ENCODE peak calls at places on chromosomes 4 and X, in eight cellular contexts. D is fibroblast of villous mesenchyme, W is esophagus squamous epithelium, P is heart left ventricle, G is fibroblast of lung, Z is astrocyte of the spinal cord, X is lower lobe of right lung, J is thyroid gland. T is an unnamed sample.

GRCh38 chr4:106624674-106625073 is 256.1 kb upstream of the GIMD1 start:
- DNase-seq in D (no peak), W (no peak), P (no peak), G (peak; percentile 8), Z (no peak), X (no peak), J (no peak), T (no peak)

GRCh38 chr4:7193040-7193958 is 961 bp downstream of the SORCS2 start:
- DNase-seq in D (no peak), W (no peak), P (no peak), G (no peak), Z (no peak), X (peak; percentile 53), J (peak; percentile 55), T (no peak)

GRCh38 chr4:1407657-1408333 is 1.6 kb upstream of the NKX1-1 start:
- DNase-seq in D (no peak), W (no peak), P (no peak), G (no peak), Z (no peak), X (peak; percentile 25), J (no peak), T (no peak)

GRCh38 chr4:139763668-139764067 is 98.0 kb downstream of the MGST2 start:
- DNase-seq in D (peak; percentile 24), W (no peak), P (peak; percentile 35), G (no peak), Z (no peak), X (no peak), J (peak; percentile 70), T (no peak)

GRCh38 chrX:9704876-9705465 is 60.7 kb downstream of the GPR143 start:
- DNase-seq in D (no peak), W (no peak), P (no peak), G (no peak), Z (no peak), X (no peak), J (no peak), T (no peak)

GRCh38 chr4:12123709-12124108 is 695.0 kb upstream of the HS3ST1 start:
- DNase-seq in D (no peak), W (no peak), P (no peak), G (no peak), Z (no peak), X (no peak), J (no peak), T (no peak)

GRCh38 chr4:187544461-187545053 is 451.0 kb upstream of the ZFP42 start:
- DNase-seq in D (no peak), W (no peak), P (no peak), G (no peak), Z (no peak), X (no peak), J (no peak), T (no peak)

GRCh38 chr4:48746608-48747374 is 33.3 kb downstream of the FRYL start:
- DNase-seq in D (no peak), W (no peak), P (no peak), G (no peak), Z (no peak), X (no peak), J (no peak), T (no peak)

GRCh38 chr4:102663073-102663472 is 97.7 kb downstream of the MANBA start:
- DNase-seq in D (peak; percentile 94), W (no peak), P (no peak), G (peak; percentile 86), Z (peak; percentile 70), X (no peak), J (no peak), T (no peak)

GRCh38 chr4:818106-818921 is 7.6 kb downstream of the CPLX1 start:
- DNase-seq in D (no peak), W (no peak), P (peak; percentile 8), G (no peak), Z (no peak), X (no peak), J (no peak), T (no peak)

GRCh38 chr4:129623233-129623632 is 527.3 kb downstream of the C4orf33 start:
- DNase-seq in D (no peak), W (no peak), P (no peak), G (no peak), Z (no peak), X (no peak), J (no peak), T (no peak)

GRCh38 chrX:136589966-136590365 is 58.0 kb downstream of the VGLL1 start:
- DNase-seq in D (peak; percentile 27), W (no peak), P (no peak), G (no peak), Z (no peak), X (no peak), J (no peak), T (no peak)

GRCh38 chrX:155259752-155260151 is 4.5 kb downstream of the RAB39B start:
- DNase-seq in D (no peak), W (no peak), P (no peak), G (no peak), Z (no peak), X (no peak), J (no peak), T (no peak)

GRCh38 chr4:31086771-31087330 is 366.7 kb downstream of the PCDH7 start:
- DNase-seq in D (no peak), W (no peak), P (no peak), G (peak; percentile 70), Z (no peak), X (no peak), J (no peak), T (no peak)

GRCh38 chrX:46447384-46447783 is 97.8 kb downstream of the ZNF674 start:
- DNase-seq in D (peak; percentile 12), W (no peak), P (no peak), G (peak; percentile 11), Z (peak; percentile 5), X (no peak), J (no peak), T (no peak)

GRCh38 chr4:163148466-163149336 is 18.0 kb downstream of the NAF1 start:
- DNase-seq in D (no peak), W (no peak), P (no peak), G (peak; percentile 55), Z (no peak), X (no peak), J (no peak), T (no peak)

GRCh38 chr4:105556175-105556574 is 3.8 kb downstream of the ARHGEF38 start:
- DNase-seq in D (no peak), W (no peak), P (no peak), G (no peak), Z (no peak), X (no peak), J (no peak), T (no peak)

GRCh38 chr4:22587253-22587652 is 71.4 kb upstream of the ADGRA3 start:
- DNase-seq in D (no peak), W (no peak), P (no peak), G (no peak), Z (no peak), X (no peak), J (no peak), T (no peak)

GRCh38 chrX:33726281-33727160 is 405.6 kb downstream of the FAM47A start:
- DNase-seq in D (no peak), W (no peak), P (no peak), G (no peak), Z (no peak), X (peak; percentile 28), J (peak; percentile 51), T (no peak)

GRCh38 chr4:37999000-37999745 is 39.0 kb downstream of the PTTG2 start:
- DNase-seq in D (no peak), W (no peak), P (no peak), G (no peak), Z (no peak), X (no peak), J (peak; percentile 41), T (no peak)

GRCh38 chr4:127889903-127890302 is 9.2 kb downstream of the PLK4 start:
- DNase-seq in D (no peak), W (no peak), P (no peak), G (peak; percentile 31), Z (no peak), X (no peak), J (no peak), T (no peak)

GRCh38 chr4:143084566-143084965 is 100.2 kb upstream of the USP38 start:
- DNase-seq in D (no peak), W (no peak), P (no peak), G (peak; percentile 6), Z (no peak), X (no peak), J (no peak), T (no peak)

GRCh38 chr4:143183513-143184216 is 1.1 kb upstream of the USP38 start:
- DNase-seq in D (no peak), W (no peak), P (no peak), G (no peak), Z (peak; percentile 6), X (no peak), J (no peak), T (no peak)

GRCh38 chr4:6509587-6509986 is 37.2 kb upstream of the PPP2R2C start:
- DNase-seq in D (no peak), W (no peak), P (no peak), G (peak; percentile 21), Z (no peak), X (no peak), J (no peak), T (no peak)

GRCh38 chr4:75696551-75696950 is 23.3 kb upstream of the G3BP2 start:
- DNase-seq in D (no peak), W (no peak), P (no peak), G (no peak), Z (no peak), X (no peak), J (no peak), T (no peak)

GRCh38 chrX:28659269-28659668 is 72.0 kb downstream of the IL1RAPL1 start:
- DNase-seq in D (no peak), W (no peak), P (no peak), G (no peak), Z (no peak), X (no peak), J (no peak), T (no peak)
- TF ChIP-seq CTCF in D (no peak), W (no peak), P (peak; percentile 13), G (no peak), Z (peak; percentile 33), X (no peak), J (no peak), T (no peak)

GRCh38 chr4:165873298-165874071 is 448 bp downstream of the TLL1 start:
- DNase-seq in D (no peak), W (no peak), P (peak; percentile 25), G (peak; percentile 35), Z (peak; percentile 14), X (peak; percentile 46), J (peak; percentile 31), T (peak; percentile 24)
- H3K4me3 ChIP-seq in D (peak overlapping the region; percentile 44), W (peak overlapping the region; percentile 39), P (peak overlapping the region; percentile 37), G (peak overlapping the region; percentile 40), Z (peak overlapping the region; percentile 51), X (peak overlapping the region; percentile 57), J (no peak overlapping the region), T (peak overlapping the region; percentile 73)

DNA sequence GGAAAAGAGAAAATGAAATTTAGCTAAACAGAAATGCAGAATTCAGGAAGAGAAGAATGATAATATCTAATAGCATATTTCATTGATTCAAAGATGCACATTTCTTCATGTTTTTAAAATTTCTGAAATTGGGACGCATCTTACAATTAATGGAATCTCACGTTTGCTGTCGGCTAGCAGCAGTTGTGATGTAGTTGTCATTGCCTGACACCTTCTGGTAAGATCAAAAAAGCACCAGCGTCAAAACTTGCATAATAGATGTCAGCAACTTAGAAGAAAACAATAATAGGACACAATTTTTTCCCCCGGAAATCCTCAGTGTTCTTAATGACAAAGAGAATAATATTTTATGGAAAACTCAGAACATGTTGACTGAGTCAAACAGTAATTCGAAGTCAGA is 29.8 kb upstream of the SLC7A3 start:
- DNase-seq in D (peak; percentile 12), W (no peak), P (no peak), G (no peak), Z (no peak), X (no peak), J (no peak), T (no peak)
- TF ChIP-seq CTCF in D (peak; percentile 8), W (no peak), P (no peak), G (no peak), Z (no peak), X (no peak), J (no peak), T (no peak)

GRCh38 chr4:3042226-3042625 is 32.1 kb downstream of the HTT-AS start:
- DNase-seq in D (no peak), W (no peak), P (no peak), G (no peak), Z (no peak), X (no peak), J (no peak), T (no peak)
- H3K4me3 ChIP-seq in D (peak overlapping the region; percentile 47), W (peak overlapping the region; percentile 43), P (peak overlapping the region; percentile 41), G (no peak overlapping the region), Z (peak overlapping the region; percentile 28), X (peak overlapping the region; percentile 66), J (no peak overlapping the region), T (peak overlapping the region; percentile 68)